ENCODE peak calls at places on chromosome 14, in seven cellular contexts. One of them, this sample, is unnamed.

GRCh38 chr14:53347046-53347445 is 193.9 kb upstream of the DDHD1 start:
- DNase-seq in heart left ventricle: no peak
- DNase-seq in cardiac septum: no peak
- DNase-seq in hippocampal formation: no peak
- DNase-seq in posterior cingulate gyrus: no peak
- DNase-seq in NCI-H1694: no peak
- DNase-seq in T follicular helper cell: no peak
- DNase-seq in this sample: no peak

GRCh38 chr14:101780887-101781239 is 19.4 kb downstream of the PPP2R5C start:
- DNase-seq in heart left ventricle: no peak
- DNase-seq in cardiac septum: no peak
- DNase-seq in hippocampal formation: no peak
- DNase-seq in posterior cingulate gyrus: no peak
- DNase-seq in NCI-H1694: no peak
- DNase-seq in T follicular helper cell: no peak
- DNase-seq in this sample: peak; percentile 35

GRCh38 chr14:100864960-100865681 is 38.4 kb downstream of the RTL1 start:
- DNase-seq in heart left ventricle: peak; percentile 15
- DNase-seq in cardiac septum: peak; percentile 36
- DNase-seq in hippocampal formation: no peak
- DNase-seq in posterior cingulate gyrus: peak; percentile 7
- DNase-seq in NCI-H1694: no peak
- DNase-seq in T follicular helper cell: no peak
- DNase-seq in this sample: peak; percentile 67

GRCh38 chr14:88802596-88802995 is 9.8 kb upstream of the EML5 start:
- DNase-seq in heart left ventricle: no peak
- DNase-seq in cardiac septum: no peak
- DNase-seq in hippocampal formation: no peak
- DNase-seq in posterior cingulate gyrus: no peak
- DNase-seq in NCI-H1694: no peak
- DNase-seq in T follicular helper cell: no peak
- DNase-seq in this sample: no peak

GRCh38 chr14:91575469-91576208 is 65.5 kb upstream of the PPP4R3A start:
- DNase-seq in heart left ventricle: no peak
- DNase-seq in cardiac septum: no peak
- DNase-seq in hippocampal formation: no peak
- DNase-seq in posterior cingulate gyrus: no peak
- DNase-seq in NCI-H1694: no peak
- DNase-seq in T follicular helper cell: no peak
- DNase-seq in this sample: no peak

GRCh38 chr14:69528930-69529329 is 44.4 kb downstream of the PLEKHD1 start:
- DNase-seq in heart left ventricle: no peak
- DNase-seq in cardiac septum: peak; percentile 24
- DNase-seq in hippocampal formation: no peak
- DNase-seq in posterior cingulate gyrus: no peak
- DNase-seq in NCI-H1694: no peak
- DNase-seq in T follicular helper cell: no peak
- DNase-seq in this sample: no peak

GRCh38 chr14:103549361-103550311 is 12.8 kb downstream of the BAG5 start:
- DNase-seq in heart left ventricle: peak; percentile 73
- DNase-seq in cardiac septum: peak; percentile 82
- DNase-seq in hippocampal formation: peak; percentile 85
- DNase-seq in posterior cingulate gyrus: no peak
- DNase-seq in NCI-H1694: peak; percentile 47
- DNase-seq in T follicular helper cell: no peak
- DNase-seq in this sample: no peak

GRCh38 chr14:92310776-92311375 is 12.1 kb upstream of the SLC24A4 start:
- DNase-seq in heart left ventricle: no peak
- DNase-seq in cardiac septum: no peak
- DNase-seq in hippocampal formation: no peak
- DNase-seq in posterior cingulate gyrus: no peak
- DNase-seq in NCI-H1694: peak; percentile 40
- DNase-seq in T follicular helper cell: no peak
- DNase-seq in this sample: no peak

GRCh38 chr14:88639221-88639620 is 76.4 kb downstream of the ZC3H14 start:
- DNase-seq in heart left ventricle: no peak
- DNase-seq in cardiac septum: no peak
- DNase-seq in hippocampal formation: no peak
- DNase-seq in posterior cingulate gyrus: no peak
- DNase-seq in NCI-H1694: no peak
- DNase-seq in T follicular helper cell: no peak
- DNase-seq in this sample: no peak

GRCh38 chr14:30194769-30195168 is 267.1 kb upstream of the PRKD1 start:
- DNase-seq in heart left ventricle: no peak
- DNase-seq in cardiac septum: no peak
- DNase-seq in hippocampal formation: no peak
- DNase-seq in posterior cingulate gyrus: no peak
- DNase-seq in NCI-H1694: no peak
- DNase-seq in T follicular helper cell: no peak
- DNase-seq in this sample: peak; percentile 73

GRCh38 chr14:49982522-49982951 is 89.7 kb downstream of the ARF6 start:
- DNase-seq in heart left ventricle: peak; percentile 52
- DNase-seq in cardiac septum: no peak
- DNase-seq in hippocampal formation: no peak
- DNase-seq in posterior cingulate gyrus: no peak
- DNase-seq in NCI-H1694: no peak
- DNase-seq in T follicular helper cell: no peak
- DNase-seq in this sample: peak; percentile 76

GRCh38 chr14:95375539-95376109 is 55.9 kb upstream of the CLMN start:
- DNase-seq in heart left ventricle: no peak
- DNase-seq in cardiac septum: no peak
- DNase-seq in hippocampal formation: no peak
- DNase-seq in posterior cingulate gyrus: no peak
- DNase-seq in NCI-H1694: no peak
- DNase-seq in T follicular helper cell: no peak
- DNase-seq in this sample: no peak

GRCh38 chr14:70011098-70011497 is 131.9 kb downstream of the SMOC1 start:
- DNase-seq in heart left ventricle: no peak
- DNase-seq in cardiac septum: no peak
- DNase-seq in hippocampal formation: no peak
- DNase-seq in posterior cingulate gyrus: no peak
- DNase-seq in NCI-H1694: no peak
- DNase-seq in T follicular helper cell: no peak
- DNase-seq in this sample: no peak

GRCh38 chr14:104299993-104300761 is 161.8 kb downstream of the KIF26A start:
- DNase-seq in heart left ventricle: peak; percentile 48
- DNase-seq in cardiac septum: no peak
- DNase-seq in hippocampal formation: no peak
- DNase-seq in posterior cingulate gyrus: peak; percentile 12
- DNase-seq in NCI-H1694: no peak
- DNase-seq in T follicular helper cell: no peak
- DNase-seq in this sample: no peak

GRCh38 chr14:101791919-101792572 is 30.5 kb downstream of the PPP2R5C start:
- DNase-seq in heart left ventricle: no peak
- DNase-seq in cardiac septum: no peak
- DNase-seq in hippocampal formation: no peak
- DNase-seq in posterior cingulate gyrus: no peak
- DNase-seq in NCI-H1694: peak; percentile 63
- DNase-seq in T follicular helper cell: no peak
- DNase-seq in this sample: peak; percentile 55

GRCh38 chr14:64563696-64564095 is 13.9 kb downstream of the PPP1R36 start:
- DNase-seq in heart left ventricle: no peak
- DNase-seq in cardiac septum: no peak
- DNase-seq in hippocampal formation: no peak
- DNase-seq in posterior cingulate gyrus: no peak
- DNase-seq in NCI-H1694: no peak
- DNase-seq in T follicular helper cell: no peak
- DNase-seq in this sample: no peak

GRCh38 chr14:96623676-96624484 is 121.7 kb downstream of the PAPOLA start:
- DNase-seq in heart left ventricle: no peak
- DNase-seq in cardiac septum: peak; percentile 68
- DNase-seq in hippocampal formation: no peak
- DNase-seq in posterior cingulate gyrus: no peak
- DNase-seq in NCI-H1694: no peak
- DNase-seq in T follicular helper cell: no peak
- DNase-seq in this sample: no peak

GRCh38 chr14:91252901-91253794 is 8.6 kb upstream of the GPR68 start:
- DNase-seq in heart left ventricle: peak; percentile 42
- DNase-seq in cardiac septum: no peak
- DNase-seq in hippocampal formation: no peak
- DNase-seq in posterior cingulate gyrus: no peak
- DNase-seq in NCI-H1694: no peak
- DNase-seq in T follicular helper cell: no peak
- DNase-seq in this sample: peak; percentile 88

GRCh38 chr14:55807059-55807499 is 227.1 kb downstream of the KTN1 start:
- DNase-seq in heart left ventricle: peak; percentile 95
- DNase-seq in cardiac septum: peak; percentile 90
- DNase-seq in hippocampal formation: no peak
- DNase-seq in posterior cingulate gyrus: no peak
- DNase-seq in NCI-H1694: no peak
- DNase-seq in T follicular helper cell: peak; percentile 66
- DNase-seq in this sample: peak; percentile 11

GRCh38 chr14:54483848-54484247 is 4.9 kb downstream of the GMFB start:
- DNase-seq in heart left ventricle: no peak
- DNase-seq in cardiac septum: no peak
- DNase-seq in hippocampal formation: no peak
- DNase-seq in posterior cingulate gyrus: no peak
- DNase-seq in NCI-H1694: no peak
- DNase-seq in T follicular helper cell: no peak
- DNase-seq in this sample: no peak

GRCh38 chr14:90429236-90429635 is 32.4 kb downstream of the CALM1 start:
- DNase-seq in heart left ventricle: no peak
- DNase-seq in cardiac septum: no peak
- DNase-seq in hippocampal formation: no peak
- DNase-seq in posterior cingulate gyrus: no peak
- DNase-seq in NCI-H1694: no peak
- DNase-seq in T follicular helper cell: no peak
- DNase-seq in this sample: no peak

GRCh38 chr14:103177376-103177775 is 54.1 kb downstream of the TNFAIP2 start:
- DNase-seq in heart left ventricle: no peak
- DNase-seq in cardiac septum: no peak
- DNase-seq in hippocampal formation: no peak
- DNase-seq in posterior cingulate gyrus: no peak
- DNase-seq in NCI-H1694: no peak
- DNase-seq in T follicular helper cell: no peak
- DNase-seq in this sample: no peak

GRCh38 chr14:73741386-73741875 is 27.2 kb upstream of the PNMA1 start:
- DNase-seq in heart left ventricle: peak; percentile 89
- DNase-seq in cardiac septum: peak; percentile 92
- DNase-seq in hippocampal formation: peak; percentile 30
- DNase-seq in posterior cingulate gyrus: no peak
- DNase-seq in NCI-H1694: no peak
- DNase-seq in T follicular helper cell: peak; percentile 61
- DNase-seq in this sample: peak; percentile 55

GRCh38 chr14:75450381-75451276 is 22.8 kb downstream of the JDP2 start:
- DNase-seq in heart left ventricle: peak; percentile 76
- DNase-seq in cardiac septum: no peak
- DNase-seq in hippocampal formation: no peak
- DNase-seq in posterior cingulate gyrus: no peak
- DNase-seq in NCI-H1694: no peak
- DNase-seq in T follicular helper cell: no peak
- DNase-seq in this sample: no peak

GRCh38 chr14:92657457-92658142 is 90.8 kb downstream of the LGMN start:
- DNase-seq in heart left ventricle: peak; percentile 83
- DNase-seq in cardiac septum: no peak
- DNase-seq in hippocampal formation: peak; percentile 23
- DNase-seq in posterior cingulate gyrus: no peak
- DNase-seq in NCI-H1694: no peak
- DNase-seq in T follicular helper cell: no peak
- DNase-seq in this sample: no peak

GRCh38 chr14:89730692-89731091 is 223.8 kb downstream of the EFCAB11 start:
- DNase-seq in heart left ventricle: no peak
- DNase-seq in cardiac septum: no peak
- DNase-seq in hippocampal formation: no peak
- DNase-seq in posterior cingulate gyrus: no peak
- DNase-seq in NCI-H1694: no peak
- DNase-seq in T follicular helper cell: no peak
- DNase-seq in this sample: no peak

GRCh38 chr14:31420013-31420318 is 384 bp downstream of the HEATR5A start:
- DNase-seq in heart left ventricle: peak; percentile 73
- DNase-seq in cardiac septum: peak; percentile 85
- DNase-seq in hippocampal formation: peak; percentile 47
- DNase-seq in posterior cingulate gyrus: no peak
- DNase-seq in NCI-H1694: no peak
- DNase-seq in T follicular helper cell: no peak
- DNase-seq in this sample: peak; percentile 82

GRCh38 chr14:73943083-73943482 is 6.8 kb downstream of the FAM161B start:
- DNase-seq in heart left ventricle: no peak
- DNase-seq in cardiac septum: no peak
- DNase-seq in hippocampal formation: no peak
- DNase-seq in posterior cingulate gyrus: no peak
- DNase-seq in NCI-H1694: no peak
- DNase-seq in T follicular helper cell: no peak
- DNase-seq in this sample: peak; percentile 85

GRCh38 chr14:50335989-50336391 is 23.9 kb downstream of the DMAC2L start:
- DNase-seq in heart left ventricle: peak; percentile 74
- DNase-seq in cardiac septum: no peak
- DNase-seq in hippocampal formation: peak; percentile 51
- DNase-seq in posterior cingulate gyrus: no peak
- DNase-seq in NCI-H1694: peak; percentile 96
- DNase-seq in T follicular helper cell: no peak
- DNase-seq in this sample: peak; percentile 34

GRCh38 chr14:73255693-73256225 is 18.5 kb downstream of the PAPLN start:
- DNase-seq in heart left ventricle: no peak
- DNase-seq in cardiac septum: no peak
- DNase-seq in hippocampal formation: no peak
- DNase-seq in posterior cingulate gyrus: no peak
- DNase-seq in NCI-H1694: no peak
- DNase-seq in T follicular helper cell: no peak
- DNase-seq in this sample: no peak

GRCh38 chr14:49975286-49975685 is 82.4 kb downstream of the ARF6 start:
- DNase-seq in heart left ventricle: no peak
- DNase-seq in cardiac septum: no peak
- DNase-seq in hippocampal formation: no peak
- DNase-seq in posterior cingulate gyrus: no peak
- DNase-seq in NCI-H1694: no peak
- DNase-seq in T follicular helper cell: no peak
- DNase-seq in this sample: peak; percentile 74

GRCh38 chr14:68384335-68384734 is 408.5 kb downstream of the ZFP36L1 start:
- DNase-seq in heart left ventricle: peak; percentile 72
- DNase-seq in cardiac septum: no peak
- DNase-seq in hippocampal formation: peak; percentile 32
- DNase-seq in posterior cingulate gyrus: no peak
- DNase-seq in NCI-H1694: no peak
- DNase-seq in T follicular helper cell: no peak
- DNase-seq in this sample: peak; percentile 58

GRCh38 chr14:26290007-26290530 is 307.8 kb downstream of the NOVA1 start:
- DNase-seq in heart left ventricle: no peak
- DNase-seq in cardiac septum: no peak
- DNase-seq in hippocampal formation: no peak
- DNase-seq in posterior cingulate gyrus: no peak
- DNase-seq in NCI-H1694: no peak
- DNase-seq in T follicular helper cell: no peak
- DNase-seq in this sample: peak; percentile 53

GRCh38 chr14:74611672-74612345 is at the start of gene LTBP2:
- DNase-seq in heart left ventricle: no peak
- DNase-seq in cardiac septum: no peak
- DNase-seq in hippocampal formation: no peak
- DNase-seq in posterior cingulate gyrus: no peak
- DNase-seq in NCI-H1694: no peak
- DNase-seq in T follicular helper cell: no peak
- DNase-seq in this sample: peak; percentile 58

This sample was measured in AG20443.